ENCODE peak calls at places on chromosomes 13 and 19, in four cellular contexts. H is breast epithelium, U is tibial nerve, S is fibroblast of lung. V is an unnamed sample. For H3K4me1, the result is how much of the 10 kb centered on the place peaks cover.

GRCh38 chr13:31049833-31050232 is 111.9 kb downstream of the HSPH1 start:
- DNase-seq in H (no peak), S (no peak), U (no peak), V (no peak)

GRCh38 chr13:28819046-28819747 is 942 bp upstream of the MTUS2 start:
- DNase-seq in U (no peak), S (peak), H (no peak), V (no peak)

GRCh38 chr13:83883061-83883523 is 818 bp upstream of the SLITRK1 start:
- DNase-seq in U (no peak), H (no peak), S (no peak), V (no peak)

GRCh38 chr19:53503126-53503525 is 34.8 kb upstream of the ZNF331 start:
- DNase-seq in H (no peak), U (no peak), S (no peak), V (no peak)

GRCh38 chr13:33728271-33729037 is 89.5 kb upstream of the RFC3 start:
- DNase-seq in U (peak), S (peak), H (no peak), V (no peak)

GRCh38 chr19:46579286-46579944 is 21.7 kb upstream of the CALM3 start:
- DNase-seq in U (no peak), H (no peak), S (no peak), V (no peak)

GRCh38 chr13:79171131-79172061 is 234.7 kb downstream of the RBM26 start:
- DNase-seq in U (no peak), S (no peak), H (no peak), V (no peak)

GRCh38 chr13:23709521-23709920 is 139.3 kb downstream of the TNFRSF19 start:
- DNase-seq in H (no peak), U (no peak), S (no peak), V (no peak)

GRCh38 chr13:109281823-109282239 is 504.6 kb downstream of the IRS2 start:
- DNase-seq in H (no peak), U (no peak), S (no peak), V (no peak)
- H3K4me3 ChIP-seq in H (no peak), U (no peak), S (no peak), V (no peak)

GRCh38 chr19:18172331-18173053 is 1.1 kb upstream of the IFI30 start:
- DNase-seq in S (no peak), H (no peak), U (no peak), V (no peak)

GRCh38 chr19:18173572-18174294 is at the start of gene IFI30:
- DNase-seq in U (peak), H (peak), S (no peak), V (peak)

GRCh38 chr19:18173054-18173571 is 500 bp upstream of the IFI30 start:
- DNase-seq in U (no peak), H (no peak), S (no peak), V (peak)

GRCh38 chr19:18176367-18177310 is 3.0 kb downstream of the IFI30 start:
- DNase-seq in U (no peak), H (no peak), S (no peak), V (no peak)

GRCh38 chr19:18174983-18175382 is 1.4 kb downstream of the IFI30 start:
- DNase-seq in S (no peak), H (no peak), U (no peak), V (no peak)
- H3K4me1 ChIP-seq in S (under half), H (under half), U (under half), V (under half)

GRCh38 chr13:48234652-48235099 is 1.7 kb downstream of the ITM2B start:
- DNase-seq in U (no peak), H (no peak), S (no peak), V (no peak)
- H3K4me3 ChIP-seq in U (peak), H (peak), S (peak), V (peak)

GRCh38 chr13:46051958-46052313 is 610 bp downstream of the ZC3H13 start:
- DNase-seq in S (no peak), U (no peak), H (no peak), V (no peak)
- H3K4me1 ChIP-seq in S (under half), U (under half), H (under half), V (under half)

GRCh38 chr19:19461306-19461670 is 54.1 kb downstream of the TSSK6 start:
- DNase-seq in U (no peak), H (no peak), S (no peak), V (no peak)
- H3K4me3 ChIP-seq in U (no peak), H (no peak), S (no peak), V (no peak)

GRCh38 chr19:42247631-42248199 is 5.3 kb upstream of the GSK3A start:
- DNase-seq in S (no peak), U (no peak), H (no peak), V (no peak)

GRCh38 chr19:42246143-42246868 is 3.9 kb upstream of the GSK3A start:
- DNase-seq in S (peak), U (peak), H (peak), V (peak)

GRCh38 chr19:42249149-42249750 is 5.7 kb downstream of the ERF start:
- DNase-seq in H (no peak), S (no peak), U (no peak), V (no peak)

GRCh38 chr19:42248270-42249148 is 6.1 kb upstream of the GSK3A start:
- DNase-seq in S (no peak), U (no peak), H (no peak), V (no peak)

DNA sequence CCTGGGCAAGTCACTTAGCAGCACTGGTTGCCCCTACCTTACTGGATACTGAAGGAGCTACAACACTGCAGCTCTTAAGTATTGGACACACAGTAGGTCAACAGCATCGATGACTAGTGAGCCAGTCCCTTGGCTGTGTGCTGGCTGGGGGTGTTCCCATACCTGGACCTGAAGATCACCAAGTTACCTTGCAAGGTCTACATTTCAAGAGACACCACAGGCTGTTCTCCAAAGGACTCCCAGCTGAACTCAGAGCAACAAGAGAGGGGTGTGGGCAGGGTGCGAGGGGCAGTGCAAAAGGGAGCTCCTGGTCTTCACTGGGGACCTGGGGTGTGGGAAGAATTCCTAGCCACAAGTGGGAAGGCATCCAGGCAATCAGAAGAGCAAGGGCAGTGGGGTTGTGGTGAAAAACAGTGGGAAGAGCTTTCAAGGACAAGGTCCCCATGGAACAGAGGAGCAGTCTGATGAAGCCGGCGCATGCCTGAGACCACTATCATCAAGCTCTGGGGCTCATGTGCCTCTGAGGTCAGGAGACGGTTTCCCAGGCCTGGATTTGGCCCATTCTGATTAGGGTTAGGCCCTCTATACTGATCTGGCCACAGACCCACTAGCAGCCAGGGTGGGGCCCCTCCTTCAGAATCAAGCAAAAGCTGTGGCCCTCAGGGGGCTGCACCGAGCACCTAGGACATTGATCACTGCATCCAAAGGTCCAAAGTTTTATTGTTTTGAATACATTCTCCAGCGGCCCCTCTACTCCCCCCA is 4.6 kb upstream of the GSK3A start:
- DNase-seq in U (no peak), H (no peak), S (no peak), V (no peak)
- H3K4me1 ChIP-seq in U (under half), H (under half), S (under half), V (under half)

DNA sequence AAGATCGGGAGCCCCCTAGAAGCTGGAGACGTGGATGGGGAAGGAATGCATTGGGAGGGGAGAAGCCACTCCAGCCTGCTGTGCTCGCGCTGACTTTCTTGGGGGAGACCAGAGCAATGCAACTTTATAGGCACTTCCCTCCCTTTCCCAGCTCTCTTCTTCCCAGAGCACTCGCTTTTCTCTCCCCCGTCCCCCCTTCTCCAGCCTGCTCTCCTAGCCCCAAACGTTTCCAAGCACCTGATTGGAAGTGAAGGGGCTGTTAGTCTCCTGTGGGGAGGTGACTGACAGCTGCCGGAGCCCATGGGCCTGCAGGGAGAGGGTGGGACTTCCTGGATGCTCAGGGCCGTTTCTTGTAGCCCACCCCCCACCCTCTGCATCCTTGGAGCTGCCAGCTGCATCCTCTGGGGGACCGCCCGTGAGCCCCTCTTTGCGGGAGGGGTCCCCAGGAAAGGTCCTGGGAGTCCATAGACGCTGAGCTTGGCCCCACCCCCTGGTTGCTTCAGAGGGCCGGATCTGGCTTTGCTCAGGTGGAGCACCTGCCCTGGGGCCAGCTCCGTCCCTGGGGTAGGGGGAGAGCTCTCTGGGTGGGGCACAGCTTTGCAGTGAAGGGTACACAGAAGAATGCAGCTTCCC is 2.5 kb downstream of the HDGFL2 start:
- DNase-seq in H (no peak), U (no peak), S (peak), V (no peak)
- H3K4me3 ChIP-seq in H (peak), U (no peak), S (peak), V (no peak)

GRCh38 chr13:35345992-35346391 is 130.5 kb downstream of the MAB21L1 start:
- DNase-seq in H (no peak), U (no peak), S (no peak), V (no peak)

GRCh38 chr13:35347679-35348205 is 128.7 kb downstream of the MAB21L1 start:
- DNase-seq in U (no peak), H (no peak), S (no peak), V (no peak)

GRCh38 chr13:35346494-35346893 is 130.0 kb downstream of the MAB21L1 start:
- DNase-seq in S (no peak), H (no peak), U (no peak), V (no peak)

GRCh38 chr13:35343417-35343816 is 133.1 kb downstream of the MAB21L1 start:
- DNase-seq in U (no peak), H (no peak), S (no peak), V (no peak)

GRCh38 chr13:35342440-35342839 is 134.0 kb downstream of the MAB21L1 start:
- DNase-seq in U (no peak), H (no peak), S (no peak), V (no peak)
- H3K4me1 ChIP-seq in U (under half), H (under half), S (under half), V (under half)

GRCh38 chr19:45472557-45473365 is 5.0 kb downstream of the FOSB start:
- DNase-seq in H (no peak), U (no peak), S (no peak), V (no peak)

GRCh38 chr19:45470147-45471081 is 2.6 kb downstream of the FOSB start:
- DNase-seq in H (no peak), U (no peak), S (no peak), V (peak)

GRCh38 chr19:45473366-45474190 is 5.8 kb downstream of the FOSB start:
- DNase-seq in S (no peak), U (no peak), H (no peak), V (peak)

GRCh38 chr19:45471116-45471865 is 3.5 kb downstream of the FOSB start:
- DNase-seq in U (no peak), H (no peak), S (no peak), V (peak)

DNA sequence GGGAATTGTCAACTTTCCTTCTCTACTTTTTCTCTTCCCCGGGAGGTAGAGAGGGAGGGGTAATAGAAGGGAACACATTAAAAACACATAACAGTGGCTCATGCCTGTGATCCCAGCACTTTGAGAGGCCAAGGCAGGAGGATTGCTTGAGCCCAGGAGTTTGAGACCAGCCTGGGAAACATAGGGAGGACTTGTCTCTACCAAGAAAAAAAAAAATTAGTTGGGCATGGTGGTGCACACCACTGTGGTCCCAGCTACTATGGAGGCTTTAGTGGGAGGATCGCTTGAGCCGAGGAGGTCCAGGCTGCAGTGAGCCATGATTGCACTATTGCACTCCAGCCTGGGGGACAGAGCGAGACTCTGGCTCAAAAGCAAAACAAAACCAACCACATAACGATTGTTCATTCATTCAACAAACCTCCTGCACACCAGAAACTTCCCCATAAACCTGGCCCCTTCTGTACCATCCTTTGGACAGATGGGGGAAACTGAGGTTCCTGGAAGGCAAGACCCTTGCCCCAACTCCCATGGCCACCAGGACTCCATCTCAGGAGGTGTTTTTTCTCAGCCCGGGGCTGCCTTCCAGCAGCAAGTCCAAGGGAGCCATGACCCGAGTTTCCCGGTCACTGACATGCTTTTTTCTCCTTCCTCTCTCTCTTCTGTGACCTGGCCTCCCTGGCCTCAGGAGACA is 4.2 kb downstream of the FOSB start:
- DNase-seq in S (no peak), H (no peak), U (no peak), V (no peak)
- H3K4me3 ChIP-seq in S (no peak), H (peak), U (no peak), V (no peak)